ENCODE peak calls at places on chromosomes 1 and 21, in seven cellular contexts. J, D, Z, A, W, I and S are unnamed samples.

GRCh38 chr21:29961291-29962027 is 21.7 kb upstream of the GRIK1 start:
- DNase-seq in J (no peak), D (no peak), Z (no peak), A (no peak), W (no peak), I (no peak), S (no peak)

GRCh38 chr1:66439028-66439427 is 94.9 kb upstream of the SGIP1 start:
- DNase-seq in J (no peak), D (no peak), Z (no peak), A (peak; percentile 27), W (no peak), I (no peak), S (no peak)

GRCh38 chr1:234961468-234962339 is 166.9 kb downstream of the TOMM20 start:
- DNase-seq in J (no peak), D (no peak), Z (no peak), A (no peak), W (no peak), I (no peak), S (no peak)

GRCh38 chr1:188709146-188709545 is 1768.5 kb downstream of the BRINP3 start:
- DNase-seq in J (no peak), D (no peak), Z (no peak), A (no peak), W (no peak), I (no peak), S (no peak)

GRCh38 chr1:110004583-110004982 is 20.0 kb downstream of the AHCYL1 start:
- DNase-seq in J (no peak), D (no peak), Z (no peak), A (no peak), W (no peak), I (no peak), S (no peak)

GRCh38 chr1:55702064-55702463 is 486.9 kb upstream of the USP24 start:
- DNase-seq in J (peak; percentile 25), D (peak; percentile 9), Z (no peak), A (no peak), W (peak; percentile 12), I (peak; percentile 24), S (no peak)

GRCh38 chr1:43239484-43239883 is 30.3 kb upstream of the TMEM125 start:
- DNase-seq in J (no peak), D (no peak), Z (no peak), A (peak; percentile 84), W (peak; percentile 60), I (no peak), S (peak; percentile 50)

GRCh38 chr1:221865808-221866207 is 123.9 kb upstream of the DUSP10 start:
- DNase-seq in J (peak; percentile 48), D (no peak), Z (no peak), A (no peak), W (no peak), I (no peak), S (no peak)

GRCh38 chr21:44907966-44908364 is 12.7 kb downstream of the ITGB2 start:
- DNase-seq in J (no peak), D (peak; percentile 41), Z (no peak), A (no peak), W (no peak), I (no peak), S (no peak)

GRCh38 chr1:68384321-68384813 is 65.4 kb downstream of the RPE65 start:
- DNase-seq in J (no peak), D (peak; percentile 1), Z (no peak), A (no peak), W (no peak), I (peak; percentile 11), S (no peak)

GRCh38 chr1:233109121-233109520 is 158.7 kb downstream of the NTPCR start:
- DNase-seq in J (no peak), D (no peak), Z (no peak), A (no peak), W (no peak), I (no peak), S (no peak)

GRCh38 chr1:209162651-209163050 is 420.9 kb upstream of the CAMK1G start:
- DNase-seq in J (no peak), D (no peak), Z (no peak), A (no peak), W (no peak), I (no peak), S (no peak)

GRCh38 chr1:12063141-12064072 is at the start of gene TNFRSF8:
- DNase-seq in J (peak; percentile 56), D (peak; percentile 89), Z (peak; percentile 65), A (no peak), W (no peak), I (no peak), S (no peak)

GRCh38 chr21:16908087-16908486 is 604.8 kb upstream of the CXADR start:
- DNase-seq in J (no peak), D (no peak), Z (no peak), A (no peak), W (no peak), I (no peak), S (no peak)

GRCh38 chr1:155966135-155966534 is 12.2 kb downstream of the ARHGEF2 start:
- DNase-seq in J (peak; percentile 35), D (no peak), Z (no peak), A (no peak), W (no peak), I (no peak), S (no peak)

GRCh38 chr1:19765623-19766022 is 34.1 kb downstream of the TMCO4 start:
- DNase-seq in J (no peak), D (peak; percentile 30), Z (no peak), A (no peak), W (no peak), I (no peak), S (no peak)

GRCh38 chr1:248872752-248873408 is 14.0 kb upstream of the ZNF692 start:
- DNase-seq in J (peak; percentile 68), D (peak; percentile 89), Z (peak; percentile 80), A (peak; percentile 55), W (no peak), I (peak; percentile 80), S (no peak)

GRCh38 chr1:45117766-45118165 is 88.6 kb downstream of the ZSWIM5 start:
- DNase-seq in J (no peak), D (no peak), Z (no peak), A (no peak), W (no peak), I (no peak), S (no peak)

GRCh38 chr1:210292276-210292851 is 36.3 kb upstream of the HHAT start:
- DNase-seq in J (peak; percentile 80), D (peak; percentile 4), Z (peak; percentile 89), A (no peak), W (peak; percentile 51), I (no peak), S (peak; percentile 45)

GRCh38 chr1:29591601-29592260 is 355.4 kb downstream of the PTPRU start:
- DNase-seq in J (no peak), D (no peak), Z (no peak), A (no peak), W (no peak), I (no peak), S (no peak)

GRCh38 chr1:209397910-209398309 is 185.6 kb upstream of the CAMK1G start:
- DNase-seq in J (no peak), D (no peak), Z (no peak), A (no peak), W (no peak), I (no peak), S (no peak)

GRCh38 chr1:111366256-111366655 is 61.3 kb downstream of the OVGP1 start:
- DNase-seq in J (no peak), D (no peak), Z (no peak), A (no peak), W (no peak), I (no peak), S (no peak)

GRCh38 chr1:89025928-89026327 is 3.3 kb upstream of the GBP3 start:
- DNase-seq in J (no peak), D (no peak), Z (no peak), A (no peak), W (no peak), I (no peak), S (no peak)
- TF ChIP-seq TAF1 in J (no peak), D (no peak), Z (no peak), A (no peak), W (no peak), I (no peak), S (no peak)

GRCh38 chr21:32412998-32413504 is 545 bp downstream of the EVA1C start:
- DNase-seq in J (no peak), D (no peak), Z (no peak), A (no peak), W (no peak), I (no peak), S (no peak)
- TF ChIP-seq TAF1 in J (no peak), D (no peak), Z (no peak), A (no peak), W (no peak), I (no peak), S (no peak)

DNA sequence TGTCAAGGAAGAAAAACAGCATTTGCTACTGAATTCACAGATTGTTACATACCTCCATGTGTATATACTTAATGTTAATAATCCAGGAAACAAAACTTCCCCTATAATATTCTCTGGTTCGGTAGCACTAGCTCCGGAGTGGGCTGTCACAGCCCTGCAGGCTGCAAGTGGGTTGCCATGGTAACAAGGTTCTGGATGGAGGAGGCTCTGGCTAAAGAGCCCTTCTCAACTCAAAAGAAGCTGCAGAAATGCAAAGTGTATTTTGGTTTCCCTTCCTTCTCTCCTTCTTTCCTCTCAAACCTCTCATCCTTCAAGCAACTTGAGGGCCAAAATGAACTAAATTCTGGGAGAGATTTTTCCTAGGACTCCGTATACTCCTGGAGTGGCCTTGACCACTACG is 45.2 kb downstream of the ASTN1 start:
- DNase-seq in J (peak; percentile 43), D (no peak), Z (no peak), A (no peak), W (no peak), I (no peak), S (no peak)
- TF ChIP-seq TAF1 in J (no peak), D (no peak), Z (no peak), A (no peak), W (no peak), I (no peak), S (no peak)

GRCh38 chr1:31628931-31629582 is 11.6 kb downstream of the HCRTR1 start:
- DNase-seq in J (peak; percentile 60), D (no peak), Z (no peak), A (no peak), W (no peak), I (no peak), S (no peak)

GRCh38 chr1:31627930-31628421 is 10.5 kb downstream of the HCRTR1 start:
- DNase-seq in J (peak; percentile 79), D (no peak), Z (no peak), A (no peak), W (no peak), I (no peak), S (no peak)

GRCh38 chr1:31632649-31633048 is 12.0 kb downstream of the PEF1 start:
- DNase-seq in J (no peak), D (no peak), Z (no peak), A (no peak), W (no peak), I (no peak), S (no peak)

GRCh38 chr1:31637915-31638673 is 6.6 kb downstream of the PEF1 start:
- DNase-seq in J (no peak), D (no peak), Z (no peak), A (peak; percentile 13), W (no peak), I (no peak), S (no peak)

DNA sequence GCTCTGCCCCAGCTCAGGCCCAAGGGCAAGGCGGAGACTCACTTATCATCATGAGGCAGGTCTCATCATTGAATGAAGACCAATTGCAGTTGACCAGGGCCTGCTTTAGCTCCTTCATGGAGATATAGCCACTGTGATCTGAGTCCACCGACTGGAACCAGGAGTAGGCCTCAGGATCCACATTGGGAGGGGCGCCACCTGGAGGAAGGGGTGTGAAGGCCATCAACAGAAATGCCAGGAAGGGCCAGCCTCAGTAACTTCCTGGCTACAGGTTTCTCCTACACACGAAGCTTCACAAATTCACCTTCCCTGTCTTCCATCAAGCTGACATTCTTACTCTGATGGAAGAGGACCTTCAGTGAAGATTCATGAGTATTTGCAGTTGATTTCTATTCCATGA is 11.6 kb downstream of the PEF1 start:
- DNase-seq in J (no peak), D (peak; percentile 76), Z (peak; percentile 85), A (no peak), W (no peak), I (peak; percentile 24), S (no peak)
- TF ChIP-seq TAF1 in J (no peak), D (no peak), Z (no peak), A (no peak), W (no peak), I (no peak), S (no peak)